ENCODE peak calls at places on chromosomes 3 and 15, in eight cellular contexts. One of them, this sample, is unnamed.

GRCh38 chr3:172244011-172244410 is 204.2 kb downstream of the GHSR start:
- DNase-seq in GM13977: no peak
- DNase-seq in activated CD4-positive, alpha-beta T cell treated with anti-CD3 and anti-CD28 coated beads, Interleukin-2, amount 10 ng/mL, durations not matched to agents 7 days and 5 days: no peak
- DNase-seq in A172: peak
- DNase-seq in activated B cell treated with CpG ODN at 0.5 μM for 24 hours: no peak
- DNase-seq in stimulated activated CD4-positive, alpha-beta T cell treated with anti-CD3 and anti-CD28 coated beads, TNF-alpha, amount 100 ng/mL, for 4 hours: no peak
- DNase-seq in HFFc6: peak
- DNase-seq in bronchial epithelial cell: peak
- DNase-seq in this sample: no peak

GRCh38 chr15:66108483-66109270 is 144.9 kb downstream of the MEGF11 start:
- DNase-seq in GM13977: no peak
- DNase-seq in activated CD4-positive, alpha-beta T cell treated with anti-CD3 and anti-CD28 coated beads, Interleukin-2, amount 10 ng/mL, durations not matched to agents 7 days and 5 days: no peak
- DNase-seq in A172: no peak
- DNase-seq in activated B cell treated with CpG ODN at 0.5 μM for 24 hours: no peak
- DNase-seq in stimulated activated CD4-positive, alpha-beta T cell treated with anti-CD3 and anti-CD28 coated beads, TNF-alpha, amount 100 ng/mL, for 4 hours: no peak
- DNase-seq in HFFc6: no peak
- DNase-seq in bronchial epithelial cell: no peak
- DNase-seq in this sample: no peak

GRCh38 chr3:139518926-139519842 is 20.4 kb downstream of the RBP1 start:
- DNase-seq in GM13977: no peak
- DNase-seq in activated CD4-positive, alpha-beta T cell treated with anti-CD3 and anti-CD28 coated beads, Interleukin-2, amount 10 ng/mL, durations not matched to agents 7 days and 5 days: no peak
- DNase-seq in A172: no peak
- DNase-seq in activated B cell treated with CpG ODN at 0.5 μM for 24 hours: no peak
- DNase-seq in stimulated activated CD4-positive, alpha-beta T cell treated with anti-CD3 and anti-CD28 coated beads, TNF-alpha, amount 100 ng/mL, for 4 hours: no peak
- DNase-seq in HFFc6: no peak
- DNase-seq in bronchial epithelial cell: no peak
- DNase-seq in this sample: no peak

GRCh38 chr3:189683576-189684255 is 52.5 kb downstream of the TP63 start:
- DNase-seq in GM13977: no peak
- DNase-seq in activated CD4-positive, alpha-beta T cell treated with anti-CD3 and anti-CD28 coated beads, Interleukin-2, amount 10 ng/mL, durations not matched to agents 7 days and 5 days: no peak
- DNase-seq in A172: no peak
- DNase-seq in activated B cell treated with CpG ODN at 0.5 μM for 24 hours: no peak
- DNase-seq in stimulated activated CD4-positive, alpha-beta T cell treated with anti-CD3 and anti-CD28 coated beads, TNF-alpha, amount 100 ng/mL, for 4 hours: no peak
- DNase-seq in HFFc6: no peak
- DNase-seq in bronchial epithelial cell: no peak
- DNase-seq in this sample: no peak

GRCh38 chr15:80747317-80748053 is 31.7 kb upstream of the CEMIP start:
- DNase-seq in GM13977: no peak
- DNase-seq in activated CD4-positive, alpha-beta T cell treated with anti-CD3 and anti-CD28 coated beads, Interleukin-2, amount 10 ng/mL, durations not matched to agents 7 days and 5 days: no peak
- DNase-seq in A172: no peak
- DNase-seq in activated B cell treated with CpG ODN at 0.5 μM for 24 hours: no peak
- DNase-seq in stimulated activated CD4-positive, alpha-beta T cell treated with anti-CD3 and anti-CD28 coated beads, TNF-alpha, amount 100 ng/mL, for 4 hours: no peak
- DNase-seq in HFFc6: no peak
- DNase-seq in bronchial epithelial cell: no peak
- DNase-seq in this sample: no peak

GRCh38 chr3:61725851-61726333 is 164.5 kb downstream of the PTPRG start:
- DNase-seq in GM13977: no peak
- DNase-seq in activated CD4-positive, alpha-beta T cell treated with anti-CD3 and anti-CD28 coated beads, Interleukin-2, amount 10 ng/mL, durations not matched to agents 7 days and 5 days: no peak
- DNase-seq in A172: peak
- DNase-seq in activated B cell treated with CpG ODN at 0.5 μM for 24 hours: no peak
- DNase-seq in stimulated activated CD4-positive, alpha-beta T cell treated with anti-CD3 and anti-CD28 coated beads, TNF-alpha, amount 100 ng/mL, for 4 hours: no peak
- DNase-seq in HFFc6: peak
- DNase-seq in bronchial epithelial cell: peak
- DNase-seq in this sample: no peak

GRCh38 chr3:58177747-58178527 is 32.8 kb downstream of the DNASE1L3 start:
- DNase-seq in GM13977: peak
- DNase-seq in activated CD4-positive, alpha-beta T cell treated with anti-CD3 and anti-CD28 coated beads, Interleukin-2, amount 10 ng/mL, durations not matched to agents 7 days and 5 days: peak
- DNase-seq in A172: peak
- DNase-seq in activated B cell treated with CpG ODN at 0.5 μM for 24 hours: peak
- DNase-seq in stimulated activated CD4-positive, alpha-beta T cell treated with anti-CD3 and anti-CD28 coated beads, TNF-alpha, amount 100 ng/mL, for 4 hours: peak
- DNase-seq in HFFc6: peak
- DNase-seq in bronchial epithelial cell: no peak
- DNase-seq in this sample: peak

GRCh38 chr3:87900061-87900460 is 158.7 kb downstream of the CGGBP1 start:
- DNase-seq in GM13977: no peak
- DNase-seq in activated CD4-positive, alpha-beta T cell treated with anti-CD3 and anti-CD28 coated beads, Interleukin-2, amount 10 ng/mL, durations not matched to agents 7 days and 5 days: no peak
- DNase-seq in A172: no peak
- DNase-seq in activated B cell treated with CpG ODN at 0.5 μM for 24 hours: no peak
- DNase-seq in stimulated activated CD4-positive, alpha-beta T cell treated with anti-CD3 and anti-CD28 coated beads, TNF-alpha, amount 100 ng/mL, for 4 hours: no peak
- DNase-seq in HFFc6: no peak
- DNase-seq in bronchial epithelial cell: no peak
- DNase-seq in this sample: no peak

This sample was measured in stimulated activated CD8-positive, alpha-beta memory T cell treated with anti-CD3 and anti-CD28 coated beads, Interleukin-7, amount 100 ng/mL, for 48 hours.